ENCODE peak calls at places on chromosomes 3 and 15, in six cellular contexts. J, S, D, X, H and L are unnamed samples.

GRCh38 chr3:53513556-53514190 is 19.3 kb downstream of the CACNA1D start:
- DNase-seq in J (no peak), S (no peak), D (no peak), X (peak), H (no peak), L (no peak)

GRCh38 chr15:68300115-68300940 is 22.8 kb downstream of the FEM1B start:
- DNase-seq in J (no peak), S (peak), D (no peak), X (no peak), H (no peak), L (no peak)

GRCh38 chr3:21256932-21257331 is 494.1 kb downstream of the ZNF385D start:
- DNase-seq in J (peak), S (peak), D (no peak), X (no peak), H (peak), L (no peak)

GRCh38 chr3:45048244-45048643 is 22.1 kb downstream of the CLEC3B start:
- DNase-seq in J (no peak), S (no peak), D (peak), X (no peak), H (no peak), L (no peak)

GRCh38 chr3:186520436-186520835 is 23.7 kb downstream of the CRYGS start:
- DNase-seq in J (no peak), S (no peak), D (no peak), X (no peak), H (no peak), L (no peak)

GRCh38 chr3:142098974-142099373 is 50.4 kb downstream of the TFDP2 start:
- DNase-seq in J (no peak), S (no peak), D (no peak), X (peak), H (no peak), L (no peak)

GRCh38 chr15:68676926-68677325 is 98.1 kb downstream of the CORO2B start:
- DNase-seq in J (no peak), S (no peak), D (no peak), X (no peak), H (no peak), L (no peak)

GRCh38 chr15:48358681-48359152 is 27.5 kb downstream of the DUT start:
- DNase-seq in J (no peak), S (no peak), D (peak), X (peak), H (no peak), L (peak)